ENCODE peak calls at places on chromosomes 13 and 19, in ten cellular contexts. M is SJSA1; W is T-cell; C is occipital lobe; A is activated naive CD4-positive, alpha-beta T cell treated with Interleukin-2 at 50 U/mL for 16 hours; X is pons; V is NCI-H748 treated with DMSO at 0.1 percent for 48 hours; Z is uterus; Q is transverse colon; E is astrocyte of the hippocampus. U is an unnamed sample.

GRCh38 chr19:31378404-31378803 is 29.2 kb upstream of the TSHZ3 start:
- DNase-seq in E (peak), V (no peak), X (no peak), C (no peak), Z (peak), M (peak), A (no peak), W (no peak), Q (peak), U (peak)

GRCh38 chr13:51729853-51730553 is 74.0 kb downstream of the DHRS12 start:
- DNase-seq in E (peak), Z (peak), V (no peak), A (peak), X (no peak), Q (peak), C (no peak), W (no peak), M (peak), U (peak)

GRCh38 chr13:35987572-35988513 is 143.3 kb downstream of the DCLK1 start:
- DNase-seq in E (no peak), Q (no peak), A (no peak), V (no peak), M (no peak), W (no peak), X (no peak), Z (no peak), C (no peak), U (no peak)

GRCh38 chr13:32032780-32033179 is 1.2 kb downstream of the FRY start:
- DNase-seq in A (no peak), Q (no peak), V (peak), X (no peak), C (no peak), W (no peak), Z (no peak), M (no peak), E (no peak), U (no peak)

GRCh38 chr13:45949161-45949560 is 97.6 kb upstream of the SIAH3 start:
- DNase-seq in Z (no peak), C (no peak), X (no peak), M (no peak), V (no peak), Q (no peak), E (peak), A (no peak), W (no peak), U (no peak)

GRCh38 chr13:64471916-64472315 is 2758.2 kb downstream of the PCDH9 start:
- DNase-seq in A (no peak), W (no peak), C (no peak), Z (no peak), Q (no peak), E (peak), M (peak), X (peak), V (peak), U (peak)

GRCh38 chr19:32220951-32221350 is 124.5 kb upstream of the ZNF507 start:
- DNase-seq in X (no peak), M (no peak), Z (no peak), C (no peak), V (no peak), W (no peak), E (no peak), Q (no peak), A (no peak), U (no peak)

GRCh38 chr13:114008964-114009589 is 35.2 kb upstream of the C13orf46 start:
- DNase-seq in Q (no peak), C (no peak), W (no peak), X (no peak), V (no peak), A (no peak), E (no peak), M (no peak), Z (no peak), U (no peak)

GRCh38 chr13:23724196-23724970 is 154.2 kb downstream of the TNFRSF19 start:
- DNase-seq in C (no peak), E (no peak), V (no peak), W (no peak), Q (no peak), Z (no peak), M (no peak), A (no peak), X (no peak), U (no peak)

GRCh38 chr13:47997384-47997783 is 3.7 kb downstream of the SUCLA2 start:
- DNase-seq in V (no peak), W (no peak), E (no peak), X (no peak), Z (no peak), A (no peak), C (no peak), M (no peak), Q (no peak), U (no peak)

GRCh38 chr13:61110804-61111203 is 304.8 kb downstream of the PCDH20 start:
- DNase-seq in Z (no peak), A (no peak), X (no peak), V (no peak), M (no peak), E (no peak), W (no peak), Q (no peak), C (no peak), U (no peak)

GRCh38 chr19:27780367-27781065 is 1432.4 kb downstream of the UQCRFS1 start:
- DNase-seq in V (no peak), C (no peak), Z (no peak), W (no peak), X (no peak), Q (no peak), A (no peak), E (no peak), M (peak), U (no peak)